ENCODE peak calls at places on chromosomes 7 and 10, in four cellular contexts. F is K562, W is GM12891, T is HL-60. L is an unnamed sample.

GRCh38 chr10:23412223-23412622 is 26.7 kb upstream of the OTUD1 start:
- DNase-seq in W (no peak), F (no peak), T (no peak), L (no peak)

GRCh38 chr7:91165846-91166230 is 98.4 kb upstream of the FZD1 start:
- DNase-seq in T (no peak), F (no peak), W (no peak), L (no peak)

GRCh38 chr10:122176232-122176865 is 94.7 kb upstream of the BTBD16 start:
- DNase-seq in T (no peak), F (no peak), W (no peak), L (no peak)

GRCh38 chr10:97515260-97515978 is 16.7 kb downstream of the UBTD1 start:
- DNase-seq in T (no peak), W (no peak), F (no peak), L (no peak)

GRCh38 chr10:18293536-18294510 is 153.6 kb downstream of the CACNB2 start:
- DNase-seq in F (no peak), T (no peak), W (no peak), L (peak)

GRCh38 chr7:103949374-103949773 is 40.1 kb downstream of the RELN start:
- DNase-seq in T (no peak), F (peak), W (no peak), L (no peak)

GRCh38 chr7:132004528-132004927 is 448.1 kb upstream of the PODXL start:
- DNase-seq in T (no peak), F (peak), W (no peak), L (no peak)

GRCh38 chr10:44399478-44400451 is 14.9 kb upstream of the CXCL12 start:
- DNase-seq in F (no peak), T (no peak), W (no peak), L (no peak)

GRCh38 chr7:92504563-92504962 is 23.8 kb downstream of the PEX1 start:
- DNase-seq in F (no peak), T (no peak), W (no peak), L (no peak)

GRCh38 chr7:150340024-150340749 is 1.2 kb downstream of the RARRES2 start:
- DNase-seq in W (no peak), F (no peak), T (no peak), L (no peak)

GRCh38 chr7:100124301-100125229 is 2.2 kb upstream of the MBLAC1 start:
- DNase-seq in F (peak), W (no peak), T (no peak), L (no peak)

GRCh38 chr10:31749293-31749692 is 179.3 kb downstream of the ARHGAP12 start:
- DNase-seq in F (no peak), W (no peak), T (no peak), L (no peak)

GRCh38 chr10:27360581-27361172 is 120.1 kb upstream of the ACBD5 start:
- DNase-seq in T (peak), F (peak), W (peak), L (peak)

GRCh38 chr7:85289279-85289678 is 102.4 kb upstream of the SEMA3D start:
- DNase-seq in F (no peak), T (no peak), W (no peak), L (no peak)

GRCh38 chr7:98697083-98697482 is 80.0 kb downstream of the NPTX2 start:
- DNase-seq in T (no peak), F (no peak), W (no peak), L (no peak)

GRCh38 chr10:17527530-17528146 is 73.2 kb upstream of the ST8SIA6 start:
- DNase-seq in T (no peak), F (no peak), W (no peak), L (no peak)

GRCh38 chr7:141866974-141867373 is 25.7 kb upstream of the PRSS37 start:
- DNase-seq in T (no peak), F (no peak), W (no peak), L (no peak)

GRCh38 chr10:44049301-44050015 is 335.4 kb downstream of the CXCL12 start:
- DNase-seq in W (no peak), F (no peak), T (no peak), L (no peak)

GRCh38 chr10:46525177-46525823 is 31.2 kb downstream of the GPRIN2 start:
- DNase-seq in T (no peak), W (no peak), F (no peak), L (no peak)

GRCh38 chr10:96540240-96540639 is 26.5 kb upstream of the TLL2 start:
- DNase-seq in W (no peak), F (no peak), T (no peak), L (no peak)

GRCh38 chr7:818031-818699 is 14.1 kb upstream of the SUN1 start:
- DNase-seq in F (peak), W (no peak), T (no peak), L (no peak)

GRCh38 chr10:60433684-60434083 is 44.0 kb upstream of the ANK3 start:
- DNase-seq in F (no peak), T (no peak), W (no peak), L (no peak)

GRCh38 chr10:77582710-77583115 is 54.9 kb downstream of the KCNMA1 start:
- DNase-seq in F (peak), T (peak), W (no peak), L (no peak)

GRCh38 chr10:71395621-71396020 is 1.1 kb upstream of the CDH23 start:
- DNase-seq in T (no peak), W (no peak), F (no peak), L (no peak)

GRCh38 chr10:35640951-35641429 is 1.1 kb downstream of the FZD8 start:
- DNase-seq in T (peak), F (peak), W (peak), L (no peak)

GRCh38 chr10:26903818-26904217 is 43.1 kb upstream of the ABI1 start:
- DNase-seq in F (no peak), T (no peak), W (no peak), L (no peak)

GRCh38 chr10:130430852-130431704 is 294.9 kb downstream of the GLRX3 start:
- DNase-seq in T (no peak), W (no peak), F (no peak), L (no peak)

GRCh38 chr10:29048506-29048905 is 240.4 kb upstream of the LYZL1 start:
- DNase-seq in F (no peak), T (no peak), W (no peak), L (no peak)

GRCh38 chr7:123797673-123798526 is 47.1 kb upstream of the HYAL4 start:
- DNase-seq in W (no peak), T (peak), F (peak), L (no peak)

GRCh38 chr10:129332476-129332875 is 134.6 kb upstream of the MGMT start:
- DNase-seq in T (no peak), W (no peak), F (peak), L (no peak)

GRCh38 chr7:28078036-28078901 is 102.3 kb downstream of the JAZF1 start:
- DNase-seq in T (no peak), F (peak), W (peak), L (no peak)

GRCh38 chr7:28180364-28181147 is at the start of gene JAZF1:
- DNase-seq in F (peak), W (peak), T (no peak), L (no peak)

GRCh38 chr10:67779455-67780205 is 58.4 kb downstream of the DNAJC12 start:
- DNase-seq in T (peak), F (peak), W (no peak), L (no peak)

GRCh38 chr7:92042056-92042737 is 92.1 kb downstream of the CYP51A1 start:
- DNase-seq in W (no peak), T (no peak), F (no peak), L (no peak)

DNA sequence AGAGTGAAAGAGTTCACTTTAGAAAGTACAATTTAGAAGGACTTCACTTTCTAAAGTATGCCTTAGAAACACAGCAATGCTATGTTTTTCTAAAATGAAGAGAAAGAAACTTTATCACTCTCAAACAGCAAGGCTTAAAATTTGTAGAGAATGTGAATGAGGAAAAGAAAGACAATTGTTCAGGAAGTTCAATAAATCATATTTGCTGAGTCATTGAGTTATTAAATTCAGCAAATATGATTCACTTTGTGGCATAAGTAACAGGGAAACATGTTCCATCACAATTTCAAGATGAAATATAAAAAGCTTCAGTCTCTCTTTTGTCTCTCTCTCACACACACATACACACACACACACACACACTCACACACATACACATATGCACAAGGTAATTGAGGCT is 187.9 kb downstream of the PCDH15 start:
- DNase-seq in T (no peak), W (no peak), F (no peak), L (no peak)
- TF ChIP-seq SPI1 in T (no peak), W (no peak), F (no peak), L (no peak)

DNA sequence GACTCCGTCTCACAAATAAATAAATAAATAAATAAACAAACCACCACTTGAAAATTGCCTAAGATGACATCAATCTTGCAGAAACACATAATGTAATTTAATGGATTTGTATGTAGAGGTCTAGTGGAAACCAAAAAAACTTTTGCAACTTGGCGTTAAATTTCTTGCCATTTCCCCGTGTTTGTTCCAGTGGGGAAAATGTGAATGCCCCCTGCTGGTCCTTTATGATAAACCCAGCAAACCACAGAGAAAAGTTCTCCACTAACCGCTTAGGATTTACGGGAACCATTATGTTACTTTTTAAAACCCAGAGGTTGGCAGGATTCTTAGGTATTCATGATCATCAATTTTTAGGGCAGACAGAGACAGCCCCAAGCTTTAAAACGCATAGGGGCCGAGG is 32.5 kb downstream of the LAMB4 start:
- DNase-seq in T (no peak), W (no peak), F (peak), L (no peak)
- TF ChIP-seq SPI1 in T (no peak), W (no peak), F (no peak), L (no peak)

GRCh38 chr7:21969822-21970221 is 24.1 kb upstream of the CDCA7L start:
- DNase-seq in W (no peak), T (no peak), F (no peak), L (no peak)
- TF ChIP-seq SPI1 in W (no peak), T (no peak), F (no peak), L (no peak)

DNA sequence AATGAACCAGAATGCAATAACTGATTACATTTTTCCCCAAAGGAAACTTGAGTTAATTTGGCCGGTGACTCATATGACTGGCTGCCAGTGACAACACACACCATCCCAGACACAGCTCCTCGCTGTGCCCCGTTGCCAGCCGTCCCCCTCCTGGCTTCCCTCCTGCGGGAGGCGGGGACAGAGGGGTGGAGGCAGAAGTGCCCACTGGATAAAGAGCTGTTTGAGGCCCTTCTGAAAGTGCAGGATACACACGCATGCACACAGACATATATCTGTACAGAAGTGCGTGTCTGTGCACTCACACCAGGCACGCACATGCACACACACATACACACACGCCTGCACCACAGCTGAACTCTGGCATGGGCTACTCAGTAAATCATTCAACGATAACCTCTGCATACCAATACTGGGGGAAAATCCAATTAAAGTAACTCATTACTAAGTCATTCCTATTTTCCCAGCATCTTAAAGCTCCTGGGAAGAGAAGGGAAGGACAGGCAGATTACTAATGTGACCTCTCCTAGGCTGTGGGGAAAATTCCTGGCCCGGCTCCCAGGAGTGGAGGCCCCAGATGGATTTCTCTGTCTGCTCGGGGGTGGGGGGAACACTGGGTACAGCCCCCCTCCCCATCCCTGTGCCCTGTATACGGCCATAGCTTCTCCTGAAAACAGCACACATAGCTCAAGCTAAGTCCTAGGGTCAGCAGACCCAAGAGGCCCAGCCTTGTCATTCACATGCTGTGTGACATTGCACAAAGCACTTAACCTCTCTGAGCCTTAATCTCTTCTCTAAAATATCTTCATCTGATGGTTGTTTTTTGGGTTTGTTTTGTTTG is 52.3 kb upstream of the MYL10 start:
- DNase-seq in W (no peak), F (no peak), T (no peak), L (no peak)
- TF ChIP-seq SPI1 in W (no peak), F (no peak), T (no peak), L (no peak)

GRCh38 chr10:88361995-88362540 is 221.1 kb downstream of the RNLS start:
- DNase-seq in W (no peak), T (no peak), F (no peak), L (no peak)
- TF ChIP-seq SPI1 in W (no peak), T (no peak), F (no peak), L (no peak)

DNA sequence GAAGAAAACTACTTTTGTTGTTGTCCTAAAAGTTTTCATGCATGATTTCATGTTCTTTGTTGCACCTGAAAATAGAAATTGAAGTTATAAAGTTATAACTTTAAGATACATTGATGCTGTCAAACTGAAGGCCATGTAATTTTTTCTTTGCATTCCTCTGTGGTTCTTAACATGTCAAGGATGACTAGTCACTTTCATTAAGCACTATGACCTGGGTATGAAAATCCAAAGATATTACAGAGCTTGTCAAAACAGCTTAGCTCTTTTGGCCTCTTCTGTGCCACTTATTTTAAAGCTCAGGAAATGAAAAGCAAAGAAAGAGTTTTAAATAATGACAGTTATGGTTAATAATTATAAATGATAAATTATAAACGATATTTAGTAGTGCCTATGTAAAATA is 241.6 kb upstream of the CACNA2D1 start:
- DNase-seq in F (no peak), T (no peak), W (no peak), L (no peak)
- TF ChIP-seq SPI1 in F (no peak), T (no peak), W (no peak), L (no peak)

GRCh38 chr7:155372782-155373358 is 75.2 kb downstream of the INSIG1 start:
- DNase-seq in T (no peak), W (no peak), F (no peak), L (no peak)
- TF ChIP-seq SPI1 in T (no peak), W (no peak), F (no peak), L (no peak)

GRCh38 chr7:139728203-139728602 is 49.6 kb downstream of the HIPK2 start:
- DNase-seq in T (no peak), W (no peak), F (no peak), L (no peak)
- TF ChIP-seq SPI1 in T (no peak), W (no peak), F (no peak), L (no peak)

DNA sequence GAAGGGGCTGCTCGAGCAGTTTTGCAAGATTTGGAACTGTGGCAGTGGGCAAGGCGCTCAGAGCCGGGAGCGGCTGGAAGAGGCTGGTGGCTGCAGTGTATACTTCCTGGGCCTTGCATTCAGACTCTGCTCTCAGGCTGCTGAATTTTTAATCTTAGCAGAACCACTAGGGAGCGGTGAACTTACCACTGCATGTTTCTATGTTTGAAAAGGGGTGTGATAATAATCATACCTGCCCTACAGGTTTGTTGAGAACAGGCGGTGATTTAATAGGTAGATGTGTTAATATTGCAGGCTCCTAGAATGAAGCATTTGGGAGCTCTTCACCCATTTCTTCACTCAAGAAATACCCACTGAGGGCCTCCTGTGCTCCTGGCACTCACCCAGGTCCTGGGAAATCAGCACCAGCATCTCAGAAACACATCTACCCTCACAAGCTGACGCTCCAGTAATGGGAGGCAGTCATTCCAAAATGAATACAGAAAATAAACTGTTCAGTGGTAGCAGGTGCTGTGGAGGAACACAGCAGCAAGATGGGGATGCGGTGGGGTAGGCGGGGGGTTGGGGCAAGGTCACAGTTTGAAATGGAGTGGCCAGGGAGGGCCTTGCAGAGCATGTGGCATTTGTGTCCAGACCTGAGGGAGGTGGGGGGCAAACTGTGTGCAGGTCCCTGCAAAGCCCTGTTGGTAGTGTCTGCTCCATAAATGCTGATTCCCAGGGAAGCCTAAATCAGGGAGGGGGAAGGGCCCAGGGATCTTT is 41.0 kb downstream of the VWA2 start:
- DNase-seq in T (no peak), W (no peak), F (no peak), L (no peak)
- TF ChIP-seq SPI1 in T (no peak), W (no peak), F (no peak), L (no peak)

GRCh38 chr10:508726-509125 is 180.7 kb downstream of the DIP2C start:
- DNase-seq in T (no peak), F (no peak), W (no peak), L (no peak)

GRCh38 chr10:511849-512191 is 177.6 kb downstream of the DIP2C start:
- DNase-seq in F (no peak), T (no peak), W (no peak), L (no peak)

GRCh38 chr10:509361-510102 is 179.9 kb downstream of the DIP2C start:
- DNase-seq in T (no peak), F (no peak), W (no peak), L (no peak)

GRCh38 chr10:511101-511848 is 178.2 kb downstream of the DIP2C start:
- DNase-seq in W (peak), T (peak), F (peak), L (peak)

GRCh38 chr10:510415-510881 is 179.0 kb downstream of the DIP2C start:
- DNase-seq in W (no peak), F (no peak), T (no peak), L (no peak)
- TF ChIP-seq SPI1 in W (no peak), F (no peak), T (no peak), L (no peak)

L was measured in GM12878.